ENCODE peak calls at places on chromosomes 13 and 19, in four cellular contexts. One of them, this sample, is unnamed.

GRCh38 chr13:111912453-111912866 is 154.5 kb upstream of the SOX1 start:
- DNase-seq in HepG2: no peak
- DNase-seq in K562: no peak
- DNase-seq in GM12878: no peak
- DNase-seq in this sample: peak

GRCh38 chr13:113852536-113853517 is 11.0 kb downstream of the GAS6 start:
- DNase-seq in GM12878: no peak
- DNase-seq in HepG2: no peak
- DNase-seq in K562: no peak
- DNase-seq in this sample: no peak

GRCh38 chr13:114002009-114002544 is 28.2 kb upstream of the C13orf46 start:
- DNase-seq in HepG2: no peak
- DNase-seq in GM12878: no peak
- DNase-seq in K562: no peak
- DNase-seq in this sample: no peak

GRCh38 chr19:49896863-49897621 is at the start of gene IL4I1:
- DNase-seq in GM12878: peak
- DNase-seq in HepG2: no peak
- DNase-seq in K562: no peak
- DNase-seq in this sample: no peak

GRCh38 chr13:97386832-97387486 is 47.0 kb upstream of the RAP2A start:
- DNase-seq in K562: no peak
- DNase-seq in HepG2: no peak
- DNase-seq in GM12878: no peak
- DNase-seq in this sample: no peak

GRCh38 chr13:74104661-74105275 is 29.4 kb downstream of the KLF12 start:
- DNase-seq in K562: no peak
- DNase-seq in HepG2: no peak
- DNase-seq in GM12878: no peak
- DNase-seq in this sample: no peak

GRCh38 chr13:63287926-63288325 is 1872.3 kb upstream of the PCDH20 start:
- DNase-seq in HepG2: no peak
- DNase-seq in K562: no peak
- DNase-seq in GM12878: no peak
- DNase-seq in this sample: no peak

GRCh38 chr13:63501702-63502101 is 2086.1 kb upstream of the PCDH20 start:
- DNase-seq in GM12878: no peak
- DNase-seq in HepG2: no peak
- DNase-seq in K562: no peak
- DNase-seq in this sample: no peak

GRCh38 chr13:81275666-81276258 is 934.8 kb upstream of the SPRY2 start:
- DNase-seq in HepG2: no peak
- DNase-seq in K562: no peak
- DNase-seq in GM12878: no peak
- DNase-seq in this sample: peak

GRCh38 chr19:53365134-53365898 is at the start of gene ZNF525:
- DNase-seq in K562: peak
- DNase-seq in GM12878: peak
- DNase-seq in HepG2: peak
- DNase-seq in this sample: peak

GRCh38 chr19:13172335-13173128 is 22.3 kb downstream of the IER2 start:
- DNase-seq in HepG2: no peak
- DNase-seq in GM12878: no peak
- DNase-seq in K562: peak
- DNase-seq in this sample: no peak

GRCh38 chr19:2415281-2415972 is 12.0 kb downstream of the TIMM13 start:
- DNase-seq in GM12878: no peak
- DNase-seq in HepG2: no peak
- DNase-seq in K562: no peak
- DNase-seq in this sample: no peak

GRCh38 chr19:45154064-45154827 is 6.5 kb downstream of the NKPD1 start:
- DNase-seq in HepG2: peak
- DNase-seq in GM12878: no peak
- DNase-seq in K562: peak
- DNase-seq in this sample: no peak

GRCh38 chr13:54836273-54836672 is 1807.7 kb downstream of the OLFM4 start:
- DNase-seq in K562: no peak
- DNase-seq in GM12878: no peak
- DNase-seq in HepG2: no peak
- DNase-seq in this sample: no peak

GRCh38 chr13:98372886-98373285 is 195.8 kb upstream of the RNF113B start:
- DNase-seq in HepG2: no peak
- DNase-seq in GM12878: no peak
- DNase-seq in K562: no peak
- DNase-seq in this sample: no peak

GRCh38 chr19:2226051-2226839 is 9.9 kb downstream of the PLEKHJ1 start:
- DNase-seq in HepG2: no peak
- DNase-seq in GM12878: no peak
- DNase-seq in K562: no peak
- DNase-seq in this sample: no peak

GRCh38 chr13:31896427-31896826 is 135.1 kb upstream of the FRY start:
- DNase-seq in K562: no peak
- DNase-seq in HepG2: no peak
- DNase-seq in GM12878: no peak
- DNase-seq in this sample: no peak

GRCh38 chr13:40187324-40187795 is 479.1 kb downstream of the FOXO1 start:
- DNase-seq in GM12878: no peak
- DNase-seq in HepG2: no peak
- DNase-seq in K562: no peak
- DNase-seq in this sample: no peak

GRCh38 chr13:113861433-113862030 is 2.3 kb downstream of the GAS6 start:
- DNase-seq in K562: no peak
- DNase-seq in GM12878: no peak
- DNase-seq in HepG2: no peak
- DNase-seq in this sample: no peak

GRCh38 chr13:25065974-25066770 is 29.8 kb upstream of the PABPC3 start:
- DNase-seq in K562: no peak
- DNase-seq in GM12878: no peak
- DNase-seq in HepG2: no peak
- DNase-seq in this sample: no peak

GRCh38 chr13:46134961-46135522 is 30.2 kb upstream of the CPB2 start:
- DNase-seq in HepG2: peak
- DNase-seq in GM12878: no peak
- DNase-seq in K562: no peak
- DNase-seq in this sample: no peak

GRCh38 chr13:93847162-93847561 is 620.6 kb downstream of the GPC6 start:
- DNase-seq in K562: no peak
- DNase-seq in HepG2: peak
- DNase-seq in GM12878: no peak
- DNase-seq in this sample: no peak

GRCh38 chr13:110525328-110526319 is 35.9 kb downstream of the RAB20 start:
- DNase-seq in HepG2: no peak
- DNase-seq in GM12878: peak
- DNase-seq in K562: no peak
- DNase-seq in this sample: no peak

GRCh38 chr13:32989331-32989730 is 26.9 kb upstream of the KL start:
- DNase-seq in HepG2: no peak
- DNase-seq in GM12878: no peak
- DNase-seq in K562: no peak
- DNase-seq in this sample: no peak

GRCh38 chr13:48586591-48587103 is 53.8 kb upstream of the RCBTB2 start:
- DNase-seq in HepG2: no peak
- DNase-seq in K562: peak
- DNase-seq in GM12878: no peak
- DNase-seq in this sample: no peak

DNA sequence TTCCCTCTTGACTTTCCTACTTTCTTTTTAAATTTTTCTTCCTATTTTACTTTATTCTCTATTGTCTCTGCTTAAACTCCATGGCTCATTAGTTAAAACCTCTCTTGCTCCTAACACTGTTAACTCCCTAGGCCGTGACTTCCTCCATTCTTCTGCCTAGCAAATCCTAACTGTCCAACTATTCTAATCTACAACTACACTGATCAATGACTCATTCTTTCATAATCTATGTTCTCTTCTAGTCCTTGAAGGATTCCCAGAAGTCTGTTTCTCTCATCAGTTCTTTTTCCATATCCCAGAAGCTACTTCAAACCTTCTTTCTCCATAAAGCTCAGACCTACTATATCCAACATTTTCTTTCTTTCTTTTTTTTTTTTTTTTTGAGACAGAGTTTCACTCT is 66.9 kb downstream of the MICU2 start:
- DNase-seq in K562: no peak
- DNase-seq in HepG2: no peak
- DNase-seq in GM12878: no peak
- DNase-seq in this sample: no peak
- TF ChIP-seq CREM in K562: no peak
- TF ChIP-seq CREM in HepG2: no peak
- TF ChIP-seq CREM in GM12878: no peak
- TF ChIP-seq CREM in this sample: no peak

DNA sequence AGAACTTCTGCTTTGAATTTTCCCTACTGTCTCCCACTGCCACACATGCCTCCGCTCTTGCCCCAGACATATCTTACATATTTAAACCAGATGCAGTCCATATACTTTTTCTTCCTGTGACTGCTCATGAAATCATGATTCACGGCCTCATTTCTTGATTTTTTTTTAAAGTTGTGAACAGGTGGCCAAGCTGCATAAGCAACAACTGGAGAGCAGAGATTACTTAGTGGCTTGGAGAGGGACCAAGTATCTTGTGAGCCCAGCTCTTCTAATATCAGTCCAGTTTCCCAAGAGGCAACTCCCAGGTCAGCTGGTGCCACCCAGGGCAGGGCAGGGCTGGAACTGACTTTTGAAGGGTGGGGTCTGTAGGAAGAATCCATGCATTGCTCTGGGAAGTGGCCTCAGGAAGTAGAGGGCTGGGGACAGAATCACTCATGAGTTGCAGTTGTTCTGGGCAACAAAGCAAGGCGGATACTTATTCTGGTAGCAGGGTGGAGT is 152.4 kb downstream of the LMO7 start:
- DNase-seq in K562: no peak
- DNase-seq in HepG2: no peak
- DNase-seq in GM12878: no peak
- DNase-seq in this sample: no peak
- TF ChIP-seq MAX in K562: no peak
- TF ChIP-seq MAX in HepG2: no peak
- TF ChIP-seq MAX in GM12878: no peak
- TF ChIP-seq MAX in this sample: no peak

GRCh38 chr19:19043481-19043880 is 10.1 kb downstream of the ARMC6 start:
- DNase-seq in GM12878: no peak
- DNase-seq in K562: no peak
- DNase-seq in HepG2: no peak
- DNase-seq in this sample: no peak
- TF ChIP-seq CREM in GM12878: no peak
- TF ChIP-seq CREM in K562: no peak
- TF ChIP-seq CREM in HepG2: no peak
- TF ChIP-seq CREM in this sample: no peak

GRCh38 chr19:48194041-48194871 is 23.8 kb downstream of the ZSWIM9 start:
- DNase-seq in K562: peak
- DNase-seq in HepG2: peak
- DNase-seq in GM12878: no peak
- DNase-seq in this sample: peak

GRCh38 chr19:48192750-48193149 is 22.3 kb downstream of the ZSWIM9 start:
- DNase-seq in HepG2: no peak
- DNase-seq in K562: no peak
- DNase-seq in GM12878: no peak
- DNase-seq in this sample: no peak

GRCh38 chr19:48186015-48186414 is 15.5 kb downstream of the ZSWIM9 start:
- DNase-seq in GM12878: no peak
- DNase-seq in HepG2: no peak
- DNase-seq in K562: no peak
- DNase-seq in this sample: no peak

GRCh38 chr19:48186541-48186991 is 16.1 kb downstream of the ZSWIM9 start:
- DNase-seq in K562: no peak
- DNase-seq in HepG2: no peak
- DNase-seq in GM12878: no peak
- DNase-seq in this sample: no peak

DNA sequence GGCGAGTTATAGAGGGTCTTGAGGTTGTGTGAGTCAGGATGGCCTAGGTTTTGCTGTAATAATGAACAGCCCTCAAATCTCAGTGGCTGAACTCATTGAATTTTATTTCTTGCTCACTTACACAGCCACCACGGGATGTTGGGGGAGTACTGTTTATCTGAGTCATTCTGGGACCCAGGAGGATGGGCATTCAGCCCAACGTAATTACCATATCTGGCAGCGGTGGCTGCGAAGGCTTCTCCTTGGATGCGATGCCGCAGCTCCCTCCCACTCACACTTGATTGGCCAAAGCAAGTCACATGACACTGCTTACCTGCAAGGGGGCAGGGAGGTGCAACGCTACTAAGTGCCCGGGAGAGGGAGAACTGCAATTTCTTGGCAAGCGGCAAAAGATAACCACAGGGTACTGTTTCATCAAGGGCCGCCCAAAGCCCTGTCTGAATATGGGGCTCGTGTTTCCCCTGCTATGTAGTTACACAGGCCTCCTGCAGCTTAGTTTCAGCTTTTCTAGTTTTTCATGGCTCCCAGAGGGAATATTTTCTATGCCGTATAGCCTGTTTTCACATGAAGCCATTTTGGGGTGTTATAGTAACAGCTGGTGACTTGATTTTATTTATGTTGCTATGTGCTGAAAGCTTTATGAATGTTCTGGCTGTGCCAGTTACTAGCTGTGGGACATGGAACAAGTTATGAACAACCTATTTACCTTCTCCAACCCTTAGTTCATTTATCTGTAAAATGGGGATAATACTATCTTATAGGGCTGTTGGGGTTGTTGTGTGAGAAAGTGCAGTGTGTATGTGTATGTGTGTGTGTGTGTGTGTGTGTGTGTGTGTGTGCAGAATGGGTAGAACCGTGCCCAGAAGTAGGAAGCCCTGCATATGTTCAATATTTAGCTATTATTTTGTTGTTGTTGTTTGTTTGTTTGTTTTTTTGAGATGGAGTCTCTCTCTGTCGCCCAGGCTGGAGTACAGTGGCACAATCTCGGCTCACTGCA is 20.1 kb downstream of the ZSWIM9 start:
- DNase-seq in K562: peak
- DNase-seq in GM12878: no peak
- DNase-seq in HepG2: peak
- DNase-seq in this sample: peak
- TF ChIP-seq MAX in K562: no peak
- TF ChIP-seq MAX in GM12878: no peak
- TF ChIP-seq MAX in HepG2: no peak
- TF ChIP-seq MAX in this sample: peak

This sample was measured in WTC11.